ENCODE peak calls at places on chromosomes 5 and 9, in nine cellular contexts. V is HCT116, K is GM12891, G is stomach, J is spleen, Z is prostate gland, P is K562, S is sigmoid colon, Q is breast epithelium. L is an unnamed sample.

GRCh38 chr5:172839669-172840068 is 5.6 kb downstream of the ERGIC1 start:
- DNase-seq in Z (peak), P (no peak), V (no peak), S (no peak), K (no peak), J (peak), Q (peak), G (peak), L (no peak)

GRCh38 chr9:133787749-133788015 is 49.5 kb upstream of the SARDH start:
- DNase-seq in J (peak), G (peak), V (no peak), K (peak), Z (no peak), Q (no peak), S (no peak), P (peak), L (peak)

GRCh38 chr5:65928341-65928752 is 2.0 kb downstream of the ERBIN start:
- DNase-seq in K (no peak), V (no peak), J (no peak), Q (no peak), P (no peak), S (no peak), Z (no peak), G (no peak), L (no peak)

GRCh38 chr9:92295827-92296258 is 2.3 kb upstream of the IARS1 start:
- DNase-seq in J (no peak), K (no peak), P (peak), V (no peak), G (no peak), S (no peak), Z (peak), Q (no peak), L (no peak)

GRCh38 chr9:18668944-18669343 is 195.0 kb downstream of the ADAMTSL1 start:
- DNase-seq in Q (no peak), P (no peak), V (no peak), Z (peak), G (peak), J (no peak), K (no peak), S (no peak), L (no peak)

GRCh38 chr5:131005963-131006684 is 158.9 kb downstream of the HINT1 start:
- DNase-seq in S (no peak), J (no peak), P (no peak), K (no peak), Z (no peak), G (no peak), V (peak), Q (no peak), L (no peak)

GRCh38 chr5:133873936-133874585 is 94.4 kb downstream of the C5orf15 start:
- DNase-seq in S (no peak), Q (no peak), P (no peak), Z (no peak), V (no peak), J (no peak), G (no peak), K (no peak), L (no peak)

GRCh38 chr5:151153300-151153699 is 4.3 kb downstream of the ANXA6 start:
- DNase-seq in Z (no peak), S (no peak), P (no peak), J (no peak), K (no peak), V (no peak), Q (no peak), G (no peak), L (no peak)

GRCh38 chr5:145829708-145830361 is 5.3 kb downstream of the PRELID2 start:
- DNase-seq in Z (no peak), P (no peak), K (no peak), G (no peak), V (no peak), J (no peak), Q (no peak), S (no peak), L (no peak)

GRCh38 chr9:21831841-21832509 is 29.5 kb downstream of the MTAP start:
- DNase-seq in K (no peak), V (no peak), P (no peak), Z (no peak), G (no peak), J (no peak), Q (no peak), S (no peak), L (no peak)

GRCh38 chr5:136766456-136766855 is 401.1 kb upstream of the TRPC7 start:
- DNase-seq in K (no peak), S (no peak), G (no peak), Q (no peak), P (no peak), V (no peak), J (no peak), Z (no peak), L (no peak)

GRCh38 chr9:26169684-26170083 is 491.4 kb upstream of the TUSC1 start:
- DNase-seq in J (no peak), Z (no peak), V (no peak), K (no peak), S (no peak), P (no peak), G (no peak), Q (no peak), L (no peak)

GRCh38 chr5:84088996-84089395 is 295.7 kb downstream of the EDIL3 start:
- DNase-seq in V (peak), Q (no peak), S (no peak), J (no peak), K (no peak), P (no peak), Z (no peak), G (no peak), L (no peak)

GRCh38 chr5:134533115-134533815 is 7.8 kb downstream of the JADE2 start:
- DNase-seq in P (no peak), Q (no peak), K (no peak), J (peak), G (no peak), S (peak), Z (no peak), V (no peak), L (no peak)

GRCh38 chr5:89471556-89471955 is 588.6 kb upstream of the MEF2C start:
- DNase-seq in G (no peak), J (no peak), Q (no peak), V (no peak), Z (no peak), S (no peak), P (no peak), K (no peak), L (no peak)

GRCh38 chr5:138448481-138449398 is 9.9 kb downstream of the REEP2 start:
- DNase-seq in V (no peak), P (no peak), J (no peak), Q (no peak), G (no peak), Z (no peak), K (no peak), S (no peak), L (no peak)

GRCh38 chr9:89755835-89756234 is 151.0 kb downstream of the GADD45G start:
- DNase-seq in K (no peak), V (no peak), Z (no peak), J (peak), Q (no peak), G (peak), P (no peak), S (no peak), L (no peak)

GRCh38 chr5:12125895-12126294 is 221.6 kb upstream of the CTNND2 start:
- DNase-seq in V (no peak), P (no peak), Z (no peak), Q (no peak), S (no peak), J (no peak), K (no peak), G (no peak), L (no peak)

GRCh38 chr9:95327239-95327865 is 9.8 kb upstream of the FANCC start:
- DNase-seq in Q (no peak), K (no peak), J (no peak), G (no peak), P (no peak), Z (no peak), S (no peak), V (no peak), L (no peak)

GRCh38 chr5:176441921-176442323 is 6.3 kb upstream of the FAF2 start:
- DNase-seq in V (no peak), J (no peak), K (no peak), S (no peak), Z (no peak), G (no peak), P (no peak), Q (no peak), L (no peak)

GRCh38 chr5:158543539-158544387 is 556.0 kb downstream of the EBF1 start:
- DNase-seq in Q (no peak), V (no peak), S (no peak), P (no peak), K (no peak), G (no peak), J (no peak), Z (no peak), L (no peak)

GRCh38 chr5:83404182-83404712 is 67.3 kb upstream of the VCAN start:
- DNase-seq in S (no peak), J (no peak), V (no peak), Z (no peak), P (no peak), G (no peak), K (no peak), Q (no peak), L (no peak)

GRCh38 chr5:160651682-160652645 is 200.0 kb downstream of the ATP10B start:
- DNase-seq in S (no peak), Q (no peak), G (no peak), K (no peak), J (no peak), P (no peak), V (no peak), Z (no peak), L (no peak)

GRCh38 chr9:87267701-87268100 is 230.0 kb upstream of the DAPK1 start:
- DNase-seq in G (no peak), S (peak), Z (no peak), J (no peak), K (no peak), Q (no peak), V (no peak), P (no peak), L (no peak)

GRCh38 chr9:76987594-76988200 is 31.8 kb upstream of the FOXB2 start:
- DNase-seq in V (peak), Z (no peak), J (no peak), P (peak), K (peak), Q (no peak), G (no peak), S (no peak), L (no peak)

GRCh38 chr9:8486095-8486494 is 686.5 kb upstream of the DMAC1 start:
- DNase-seq in Q (no peak), J (no peak), S (no peak), P (no peak), Z (peak), K (no peak), G (peak), V (no peak), L (no peak)

GRCh38 chr5:65952259-65952658 is 25.9 kb downstream of the ERBIN start:
- DNase-seq in S (no peak), Q (no peak), G (no peak), K (no peak), V (no peak), J (no peak), Z (no peak), P (no peak), L (no peak)

GRCh38 chr9:137305060-137305787 is 3.2 kb upstream of the NRARP start:
- DNase-seq in S (no peak), G (peak), J (peak), P (peak), K (peak), Z (peak), V (no peak), Q (peak), L (no peak)

GRCh38 chr5:159094745-159095144 is 5.0 kb downstream of the EBF1 start:
- DNase-seq in J (peak), Q (no peak), P (peak), G (peak), K (no peak), V (peak), Z (no peak), S (peak), L (no peak)

GRCh38 chr5:65800775-65801174 is 78.8 kb downstream of the NLN start:
- DNase-seq in G (no peak), Q (no peak), V (no peak), P (no peak), J (no peak), Z (no peak), S (no peak), K (no peak), L (no peak)

GRCh38 chr5:73307645-73308346 is 134.8 kb downstream of the TMEM174 start:
- DNase-seq in Q (no peak), J (no peak), S (no peak), K (no peak), Z (no peak), G (no peak), P (no peak), V (no peak), L (no peak)

GRCh38 chr9:80954521-80954920 is 734.8 kb downstream of the TLE1 start:
- DNase-seq in G (no peak), Z (no peak), K (no peak), V (no peak), Q (no peak), S (no peak), P (no peak), J (no peak), L (no peak)

GRCh38 chr5:32275421-32275765 is 37.3 kb downstream of the MTMR12 start:
- DNase-seq in K (no peak), J (no peak), Q (no peak), Z (no peak), G (no peak), P (no peak), V (no peak), S (no peak), L (no peak)

DNA sequence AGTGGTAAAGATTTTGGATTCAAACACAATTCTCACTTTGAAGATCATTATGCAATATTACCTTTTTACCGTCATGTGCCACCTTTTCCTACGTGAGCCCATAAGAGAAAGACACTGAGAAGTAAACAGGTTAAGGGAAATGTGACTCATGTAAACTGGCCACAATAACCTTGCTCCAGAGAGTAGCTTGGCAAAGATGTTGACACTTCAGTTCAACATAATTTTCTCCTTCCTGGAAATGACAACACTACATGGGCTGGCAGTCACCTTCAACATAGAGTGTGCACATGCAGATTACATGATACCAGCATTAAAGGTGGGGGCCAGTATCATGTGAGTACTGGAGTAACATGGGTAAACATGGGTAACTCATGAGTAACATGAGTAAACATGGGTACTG is 141.9 kb downstream of the CDK5RAP2 start:
- DNase-seq in Z (no peak), Q (no peak), V (no peak), K (no peak), J (no peak), P (no peak), G (no peak), S (no peak), L (no peak)
- TF ChIP-seq POLR2AphosphoS5 in Z (no peak), Q (no peak), V (no peak), K (no peak), J (no peak), P (no peak), G (no peak), S (no peak), L (no peak)

GRCh38 chr9:33187519-33188218 is 20.5 kb upstream of the B4GALT1 start:
- DNase-seq in J (no peak), G (no peak), Z (peak), Q (no peak), P (no peak), K (no peak), S (peak), V (no peak), L (no peak)
- TF ChIP-seq POLR2A in J (no peak), G (no peak), Z (no peak), Q (no peak), P (no peak), K (no peak), S (no peak), V (no peak), L (no peak)

DNA sequence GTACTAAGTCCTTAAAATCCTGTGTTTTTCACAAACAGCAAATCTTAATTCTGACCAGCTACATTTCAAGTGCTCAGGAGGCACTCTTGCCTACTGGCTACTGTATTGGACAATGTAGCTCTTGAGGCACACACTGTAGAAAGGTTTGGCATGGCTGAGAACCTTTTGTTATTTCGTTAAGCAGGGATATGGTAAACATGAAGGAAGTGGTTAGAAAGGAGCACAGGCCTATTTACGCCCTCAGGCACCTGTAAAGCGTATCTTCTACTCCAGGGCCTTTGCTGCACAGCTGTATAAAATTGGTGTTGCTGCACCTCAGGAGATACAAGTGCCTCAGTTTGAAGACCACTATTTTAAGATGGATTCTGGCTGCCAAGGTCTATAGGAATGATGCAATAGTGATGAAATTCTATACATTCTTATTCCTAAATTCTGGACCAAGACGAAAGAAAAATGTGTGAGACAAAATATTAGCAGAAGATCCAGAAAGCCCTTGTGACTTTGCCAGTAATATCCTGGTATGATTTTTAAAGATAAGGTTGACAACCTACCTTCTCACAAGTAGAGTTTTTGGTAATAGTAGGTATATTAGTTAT is 9.3 kb upstream of the OTULIN start:
- DNase-seq in Z (no peak), J (no peak), Q (no peak), S (no peak), G (no peak), V (no peak), K (no peak), P (no peak), L (no peak)
- TF ChIP-seq POLR2AphosphoS5 in Z (no peak), J (no peak), Q (no peak), S (no peak), G (no peak), V (no peak), K (no peak), P (no peak), L (no peak)

GRCh38 chr9:110197330-110198187 is 10.4 kb downstream of the C9orf152 start:
- DNase-seq in Z (no peak), G (no peak), S (no peak), V (no peak), K (no peak), Q (no peak), J (no peak), P (no peak), L (no peak)

GRCh38 chr9:110198357-110198756 is 9.6 kb downstream of the C9orf152 start:
- DNase-seq in G (peak), J (no peak), Z (no peak), Q (no peak), K (no peak), S (no peak), V (no peak), P (no peak), L (no peak)

GRCh38 chr9:110202232-110202631 is 5.7 kb downstream of the C9orf152 start:
- DNase-seq in J (no peak), G (no peak), K (no peak), V (no peak), Q (no peak), S (no peak), Z (no peak), P (no peak), L (no peak)

DNA sequence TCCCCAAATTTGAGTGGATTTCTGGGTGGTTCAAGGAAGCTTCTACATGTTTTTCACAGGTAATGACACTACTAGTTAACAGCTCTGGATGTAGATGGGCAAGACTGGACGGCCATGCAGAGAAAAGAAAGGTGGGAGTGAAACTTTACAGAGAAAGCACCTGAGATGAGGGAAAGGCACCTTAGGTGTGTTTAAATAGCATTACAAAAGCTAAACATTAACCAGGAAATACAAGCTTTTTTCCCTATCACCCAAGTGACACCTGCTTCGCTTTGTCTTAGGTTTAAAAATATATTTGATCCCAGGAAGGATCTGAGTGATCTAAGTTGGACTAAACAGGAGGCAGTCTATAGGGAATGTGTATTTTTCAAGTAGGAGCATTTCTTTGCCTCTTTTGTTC is 8.3 kb downstream of the C9orf152 start:
- DNase-seq in J (no peak), K (no peak), S (no peak), Q (no peak), P (no peak), Z (no peak), G (no peak), V (no peak), L (no peak)
- TF ChIP-seq POLR2A in J (no peak), K (no peak), S (no peak), Q (no peak), P (no peak), Z (no peak), G (no peak), V (no peak), L (no peak)